ENCODE peak calls at places on chromosomes 1 and 21, in six cellular contexts. N, P, G, I, J and E are unnamed samples.

GRCh38 chr1:167605576-167605975 is 24.5 kb upstream of the RCSD1 start:
- DNase-seq in N (no peak), P (no peak), G (no peak), I (no peak), J (no peak), E (no peak)

GRCh38 chr21:41235214-41235613 is 67.3 kb downstream of the BACE2 start:
- DNase-seq in N (no peak), P (no peak), G (no peak), I (no peak), J (no peak), E (no peak)

GRCh38 chr1:65471213-65471833 is 50.9 kb downstream of the LEPR start:
- DNase-seq in N (no peak), P (peak), G (no peak), I (no peak), J (no peak), E (no peak)

GRCh38 chr1:151960780-151961513 is 32.7 kb downstream of the S100A10 start:
- DNase-seq in N (no peak), P (no peak), G (no peak), I (no peak), J (no peak), E (no peak)

GRCh38 chr1:210917560-210918214 is 216.3 kb downstream of the KCNH1 start:
- DNase-seq in N (no peak), P (no peak), G (peak), I (no peak), J (no peak), E (no peak)

GRCh38 chr1:25017436-25018109 is 87.5 kb upstream of the RUNX3 start:
- DNase-seq in N (no peak), P (peak), G (no peak), I (no peak), J (no peak), E (no peak)

GRCh38 chr1:51794260-51794659 is 84.3 kb downstream of the NRDC start:
- DNase-seq in N (no peak), P (no peak), G (no peak), I (no peak), J (no peak), E (no peak)

GRCh38 chr1:1988061-1988945 is 15.3 kb downstream of the CFAP74 start:
- DNase-seq in N (no peak), P (no peak), G (peak), I (no peak), J (no peak), E (no peak)

GRCh38 chr1:108817016-108817415 is 39.9 kb downstream of the AKNAD1 start:
- DNase-seq in N (no peak), P (peak), G (no peak), I (no peak), J (no peak), E (no peak)

GRCh38 chr1:53589043-53589887 is 130.1 kb downstream of the DMRTB1 start:
- DNase-seq in N (no peak), P (no peak), G (peak), I (no peak), J (no peak), E (no peak)

GRCh38 chr21:29114765-29115164 is 15.7 kb upstream of the MAP3K7CL start:
- DNase-seq in N (peak), P (no peak), G (no peak), I (no peak), J (no peak), E (no peak)

GRCh38 chr1:195915826-195916225 is 692.4 kb downstream of the KCNT2 start:
- DNase-seq in N (no peak), P (no peak), G (no peak), I (no peak), J (no peak), E (no peak)

GRCh38 chr1:246107516-246108277 is 399.4 kb downstream of the SMYD3 start:
- DNase-seq in N (peak), P (no peak), G (peak), I (no peak), J (no peak), E (no peak)

GRCh38 chr1:68495968-68496679 is 758 bp downstream of the DEPDC1 start:
- DNase-seq in N (no peak), P (peak), G (peak), I (peak), J (no peak), E (no peak)

GRCh38 chr1:114181356-114181755 is 27.7 kb upstream of the SYT6 start:
- DNase-seq in N (no peak), P (no peak), G (no peak), I (no peak), J (no peak), E (no peak)

GRCh38 chr21:25329227-25329626 is 278.1 kb downstream of the MRPL39 start:
- DNase-seq in N (no peak), P (no peak), G (no peak), I (no peak), J (no peak), E (no peak)

GRCh38 chr1:197465528-197466205 is 197.6 kb downstream of the CRB1 start:
- DNase-seq in N (no peak), P (no peak), G (no peak), I (no peak), J (no peak), E (no peak)

GRCh38 chr1:181630838-181631237 is 147.5 kb downstream of the CACNA1E start:
- DNase-seq in N (no peak), P (no peak), G (no peak), I (no peak), J (no peak), E (no peak)

GRCh38 chr1:99680258-99680657 is 34.3 kb downstream of the PALMD start:
- DNase-seq in N (no peak), P (no peak), G (no peak), I (no peak), J (no peak), E (no peak)

GRCh38 chr1:168005544-168005943 is 68.7 kb upstream of the MPC2 start:
- DNase-seq in N (no peak), P (no peak), G (no peak), I (no peak), J (no peak), E (no peak)

GRCh38 chr1:18903313-18903671 is 937 bp upstream of the ALDH4A1 start:
- DNase-seq in N (no peak), P (no peak), G (no peak), I (no peak), J (no peak), E (no peak)

GRCh38 chr1:234656981-234657651 is 47.1 kb upstream of the IRF2BP2 start:
- DNase-seq in N (no peak), P (peak), G (peak), I (peak), J (no peak), E (peak)

GRCh38 chr21:45533731-45534571 is 8.3 kb downstream of the SLC19A1 start:
- DNase-seq in N (no peak), P (no peak), G (no peak), I (no peak), J (no peak), E (no peak)

GRCh38 chr1:3872546-3872945 is 15.3 kb downstream of the DFFB start:
- DNase-seq in N (no peak), P (no peak), G (no peak), I (no peak), J (no peak), E (no peak)

GRCh38 chr1:63916485-63917360 is 142.9 kb downstream of the ROR1 start:
- DNase-seq in N (no peak), P (no peak), G (no peak), I (no peak), J (no peak), E (no peak)

GRCh38 chr1:34316773-34317172 is 140.1 kb downstream of the C1orf94 start:
- DNase-seq in N (no peak), P (no peak), G (no peak), I (no peak), J (no peak), E (no peak)

GRCh38 chr1:165927169-165927568 is 99.8 kb downstream of the UCK2 start:
- DNase-seq in N (no peak), P (no peak), G (no peak), I (no peak), J (no peak), E (no peak)

GRCh38 chr1:31577515-31578191 is 1.3 kb downstream of the TINAGL1 start:
- DNase-seq in N (no peak), P (peak), G (no peak), I (no peak), J (no peak), E (no peak)

GRCh38 chr1:14939527-14940284 is 213.8 kb upstream of the TMEM51 start:
- DNase-seq in N (no peak), P (peak), G (no peak), I (peak), J (no peak), E (no peak)

GRCh38 chr1:201465698-201466290 is 3.2 kb downstream of the PHLDA3 start:
- DNase-seq in N (no peak), P (no peak), G (no peak), I (no peak), J (no peak), E (no peak)
- H3K4me3 ChIP-seq in N (no peak), P (no peak), G (peak), I (no peak), J (no peak), E (no peak)

GRCh38 chr1:145927916-145928647 is 798 bp upstream of the RBM8A start:
- DNase-seq in N (no peak), P (no peak), G (no peak), I (no peak), J (no peak), E (no peak)

GRCh38 chr1:145922266-145922665 is 3.7 kb upstream of the PEX11B start:
- DNase-seq in N (no peak), P (no peak), G (no peak), I (no peak), J (no peak), E (peak)

GRCh38 chr1:145927073-145927886 is at the start of gene RBM8A:
- DNase-seq in N (peak), P (peak), G (peak), I (peak), J (peak), E (peak)

GRCh38 chr1:145926706-145927072 is 595 bp downstream of the RBM8A start:
- DNase-seq in N (no peak), P (no peak), G (no peak), I (no peak), J (no peak), E (no peak)
- TF ChIP-seq GABPA in N (no peak), P (no peak), G (no peak), I (no peak), J (no peak), E (no peak)

GRCh38 chr1:156130578-156130942 is 16.0 kb downstream of the LMNA start:
- DNase-seq in N (no peak), P (no peak), G (no peak), I (no peak), J (no peak), E (no peak)

GRCh38 chr1:156129687-156130577 is 15.4 kb downstream of the LMNA start:
- DNase-seq in N (peak), P (peak), G (peak), I (peak), J (no peak), E (no peak)

GRCh38 chr1:156126043-156126700 is 11.7 kb downstream of the LMNA start:
- DNase-seq in N (no peak), P (peak), G (peak), I (peak), J (no peak), E (peak)

GRCh38 chr1:156126701-156127534 is 12.4 kb downstream of the LMNA start:
- DNase-seq in N (no peak), P (no peak), G (no peak), I (peak), J (peak), E (peak)

DNA sequence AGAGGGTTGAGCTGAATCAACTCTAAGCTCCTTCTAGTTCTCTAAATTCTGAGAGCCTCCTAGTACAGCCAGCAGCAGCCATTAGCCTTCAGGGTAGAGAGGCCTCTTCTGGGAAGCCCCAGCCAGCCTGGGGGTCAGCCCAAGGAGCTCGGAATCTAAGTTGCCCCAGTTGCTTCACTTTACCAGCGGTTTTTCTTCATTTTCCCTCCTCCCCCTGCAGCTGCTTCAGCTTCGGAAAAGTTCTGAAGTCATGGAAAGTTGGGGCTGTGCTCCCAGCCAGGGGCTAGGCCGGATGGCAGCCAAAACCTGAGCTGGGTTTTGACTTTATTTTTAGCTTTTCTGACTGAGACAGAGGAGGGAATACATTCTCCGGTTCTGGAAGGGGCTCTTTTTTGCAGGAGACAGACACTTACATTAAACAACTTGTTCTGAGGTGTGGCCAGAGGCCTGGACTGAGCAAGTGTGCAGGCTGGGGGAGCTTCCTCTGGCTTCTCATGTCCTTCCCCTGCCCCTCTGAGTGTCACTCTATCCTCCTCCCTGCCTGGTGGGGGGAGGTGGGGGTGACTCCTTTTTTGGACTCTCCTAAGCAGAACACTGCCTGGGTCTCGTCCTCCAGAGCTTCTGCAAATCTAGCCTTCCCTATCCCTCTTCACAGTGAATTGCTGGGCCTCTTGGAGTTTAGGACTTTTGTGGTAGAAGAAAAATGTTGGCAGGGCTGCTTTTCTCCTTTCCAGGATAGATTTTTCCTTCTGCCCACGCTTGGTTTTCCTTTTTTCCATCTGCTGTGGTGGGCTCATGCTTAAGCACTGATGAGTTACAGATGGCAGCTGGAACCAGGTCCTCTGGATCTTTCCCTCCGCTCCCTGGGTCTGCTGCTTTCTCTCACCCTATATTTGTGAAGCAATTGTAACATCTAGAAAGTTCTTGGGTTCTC is 14.5 kb downstream of the LMNA start:
- DNase-seq in N (no peak), P (no peak), G (no peak), I (no peak), J (no peak), E (no peak)
- H3K4me3 ChIP-seq in N (no peak), P (no peak), G (no peak), I (no peak), J (no peak), E (no peak)

GRCh38 chr1:185840880-185841279 is 106.7 kb downstream of the HMCN1 start:
- DNase-seq in N (no peak), P (no peak), G (no peak), I (no peak), J (no peak), E (no peak)
- TF ChIP-seq GABPA in N (no peak), P (no peak), G (no peak), I (no peak), J (no peak), E (no peak)